ENCODE peak calls at places on chromosomes 11 and 22, in five cellular contexts. N is body of pancreas, R is hepatocyte, F is MM.1S, W is astrocyte. D is an unnamed sample.

GRCh38 chr11:75490221-75491181 is 35.2 kb downstream of the GDPD5 start:
- DNase-seq in R (no peak), N (no peak), W (peak; percentile 38), F (no peak), D (no peak)

GRCh38 chr11:64854534-64855502 is 10.4 kb upstream of the CDC42BPG start:
- DNase-seq in R (peak; percentile 81), N (peak; percentile 95), W (peak; percentile 87), F (no peak), D (no peak)

GRCh38 chr22:32920032-32920628 is 118.6 kb downstream of the TIMP3 start:
- DNase-seq in W (peak; percentile 60), R (peak; percentile 14), F (no peak), N (peak; percentile 29), D (no peak)

GRCh38 chr22:31867386-31868153 is 76.8 kb upstream of the YWHAH start:
- DNase-seq in N (no peak), R (no peak), W (no peak), F (no peak), D (no peak)

GRCh38 chr11:103581680-103582265 is 454.7 kb upstream of the DDI1 start:
- DNase-seq in W (peak; percentile 87), R (peak; percentile 17), N (no peak), F (no peak), D (no peak)

GRCh38 chr11:116167706-116168458 is 604.9 kb downstream of the BUD13 start:
- DNase-seq in W (no peak), R (no peak), N (no peak), F (no peak), D (no peak)

GRCh38 chr22:29503811-29504372 is 23.9 kb downstream of the NEFH start:
- DNase-seq in W (peak; percentile 60), N (peak; percentile 29), R (peak; percentile 71), F (no peak), D (no peak)

GRCh38 chr11:1918436-1919315 is 827 bp upstream of the TNNT3 start:
- DNase-seq in W (no peak), R (no peak), F (no peak), N (no peak), D (no peak)

GRCh38 chr22:40322818-40323447 is 23.4 kb upstream of the ADSL start:
- DNase-seq in N (no peak), F (no peak), W (no peak), R (no peak), D (no peak)

GRCh38 chr22:33722817-33723216 is 197.5 kb downstream of the LARGE1 start:
- DNase-seq in R (no peak), F (no peak), W (peak; percentile 3), N (no peak), D (no peak)

GRCh38 chr11:75342231-75342918 is 9.1 kb downstream of the ARRB1 start:
- DNase-seq in N (no peak), W (no peak), F (no peak), R (no peak), D (no peak)

GRCh38 chr11:93564895-93565294 is 21.7 kb upstream of the SMCO4 start:
- DNase-seq in N (no peak), F (no peak), R (peak; percentile 22), W (no peak), D (no peak)

GRCh38 chr22:24427500-24428164 is at the start of gene ADORA2A:
- DNase-seq in R (no peak), F (peak; percentile 91), N (no peak), W (no peak), D (peak; percentile 83)

GRCh38 chr22:45819305-45819704 is 147.7 kb downstream of the ATXN10 start:
- DNase-seq in N (no peak), W (no peak), R (no peak), F (no peak), D (no peak)

GRCh38 chr11:116312560-116313340 is 460.0 kb downstream of the BUD13 start:
- DNase-seq in N (peak; percentile 92), F (no peak), W (peak; percentile 48), R (peak; percentile 72), D (no peak)

GRCh38 chr11:105870521-105871113 is 151.4 kb downstream of the MSANTD4 start:
- DNase-seq in F (no peak), W (no peak), R (no peak), N (no peak), D (no peak)

GRCh38 chr22:45007247-45007945 is 2.4 kb downstream of the PHF21B start:
- DNase-seq in N (peak; percentile 27), F (no peak), R (peak; percentile 87), W (peak; percentile 27), D (no peak)

GRCh38 chr22:45504703-45505341 is 2.1 kb downstream of the FBLN1 start:
- DNase-seq in N (no peak), F (no peak), W (no peak), R (peak; percentile 54), D (no peak)

GRCh38 chr11:10005955-10006525 is 288.0 kb downstream of the SBF2 start:
- DNase-seq in R (no peak), W (no peak), F (no peak), N (no peak), D (no peak)

GRCh38 chr11:73359930-73360742 is 16.1 kb upstream of the RELT start:
- DNase-seq in N (no peak), W (no peak), F (peak; percentile 58), R (peak; percentile 43), D (no peak)

GRCh38 chr11:31236052-31236652 is 133.4 kb downstream of the DCDC1 start:
- DNase-seq in N (no peak), R (no peak), F (peak; percentile 40), W (no peak), D (no peak)

GRCh38 chr11:65625628-65626342 is 10.2 kb downstream of the PCNX3 start:
- DNase-seq in N (peak; percentile 60), F (no peak), R (peak; percentile 47), W (no peak), D (peak; percentile 61)

GRCh38 chr11:73121692-73122091 is 20.4 kb downstream of the FCHSD2 start:
- DNase-seq in W (no peak), F (no peak), R (no peak), N (no peak), D (no peak)

GRCh38 chr11:126518130-126518995 is 162.9 kb downstream of the ST3GAL4 start:
- DNase-seq in F (no peak), W (no peak), N (no peak), R (no peak), D (no peak)

GRCh38 chr11:126518996-126519351 is 163.5 kb downstream of the ST3GAL4 start:
- DNase-seq in F (no peak), W (no peak), R (no peak), N (no peak), D (no peak)

GRCh38 chr11:126521196-126521595 is 165.7 kb downstream of the ST3GAL4 start:
- DNase-seq in F (no peak), W (no peak), N (no peak), R (no peak), D (no peak)

GRCh38 chr11:126522152-126522551 is 166.7 kb downstream of the ST3GAL4 start:
- DNase-seq in R (no peak), N (no peak), W (no peak), F (no peak), D (no peak)

GRCh38 chr11:126519653-126520573 is 164.4 kb downstream of the ST3GAL4 start:
- DNase-seq in N (no peak), R (no peak), W (no peak), F (no peak), D (no peak)
- H3K27ac ChIP-seq in N (no peak overlapping the region), R (no peak overlapping the region), W (no peak overlapping the region), F (no peak overlapping the region), D (no peak overlapping the region)

DNA sequence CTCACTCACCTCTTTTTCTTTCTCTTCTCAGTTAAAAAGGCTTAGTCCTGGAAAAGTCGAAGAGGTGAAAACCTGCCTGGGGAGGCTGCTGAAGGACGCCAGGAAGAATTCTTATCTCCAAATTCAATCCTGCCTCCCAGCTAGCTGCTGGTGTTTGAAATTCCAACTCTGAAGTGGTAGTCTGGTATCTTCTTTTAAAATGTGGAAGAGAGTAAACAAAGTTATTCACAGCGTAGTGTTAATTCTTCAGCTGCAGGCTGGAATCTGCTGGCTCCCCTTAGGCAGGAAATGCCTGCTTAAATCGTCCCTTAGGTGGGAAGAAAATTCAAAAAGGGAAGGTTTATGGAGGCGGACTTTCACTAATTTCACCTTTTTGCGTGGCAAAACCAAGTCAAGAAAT is 439.0 kb upstream of the CCDC90B start:
- DNase-seq in N (no peak), W (no peak), R (no peak), F (no peak), D (no peak)
- H3K4me3 ChIP-seq in N (no peak overlapping the region), W (no peak overlapping the region), R (no peak overlapping the region), F (no peak overlapping the region), D (no peak overlapping the region)

GRCh38 chr11:60995798-60996197 is 24.3 kb downstream of the CD6 start:
- DNase-seq in F (no peak), N (no peak), W (no peak), R (no peak), D (no peak)

GRCh38 chr11:60991457-60991856 is 20.0 kb downstream of the CD6 start:
- DNase-seq in N (no peak), F (no peak), R (no peak), W (no peak), D (no peak)

GRCh38 chr11:60992842-60993409 is 21.4 kb downstream of the CD6 start:
- DNase-seq in F (no peak), W (no peak), N (no peak), R (peak; percentile 30), D (no peak)

GRCh38 chr11:60994450-60995135 is 23.1 kb downstream of the CD6 start:
- DNase-seq in W (no peak), N (no peak), R (no peak), F (peak; percentile 18), D (no peak)

GRCh38 chr11:60993611-60994010 is 22.1 kb downstream of the CD6 start:
- DNase-seq in F (no peak), W (no peak), N (no peak), R (no peak), D (no peak)
- H3K27me3 ChIP-seq in F (no peaks in the 10 kb centered on the region), W (peaks cover 19% of the 10 kb centered on the region), N (no peaks in the 10 kb centered on the region), R (no peaks in the 10 kb centered on the region), D (no peaks in the 10 kb centered on the region)

GRCh38 chr22:26893034-26893710 is 235.8 kb downstream of the MIAT start:
- DNase-seq in F (no peak), R (no peak), W (peak; percentile 36), N (no peak), D (no peak)
- H3K27ac ChIP-seq in F (no peak overlapping the region), R (no peak overlapping the region), W (peak overlapping the region; percentile 93), N (no peak overlapping the region), D (no peak overlapping the region)

GRCh38 chr22:21003782-21004181 is 1.9 kb upstream of the THAP7 start:
- DNase-seq in W (no peak), R (no peak), F (no peak), N (no peak), D (no peak)
- H3K4me3 ChIP-seq in W (no peak overlapping the region), R (no peak overlapping the region), F (no peak overlapping the region), N (no peak overlapping the region), D (no peak overlapping the region)